ENCODE peak calls at places on chromosomes 7 and 10, in eight cellular contexts. One of them, this sample, is unnamed. For H3K9me3, the result is how much of the 10 kb centered on the place peaks cover.

GRCh38 chr7:3710122-3710521 is 409.1 kb downstream of the SDK1 start:
- DNase-seq in keratinocyte: no peak
- DNase-seq in ascending aorta: no peak
- DNase-seq in OCI-LY7: no peak
- DNase-seq in Peyer's patch: no peak
- DNase-seq in CD8-positive, alpha-beta memory T cell: no peak
- DNase-seq in fibroblast of lung: no peak
- DNase-seq in heart left ventricle: no peak
- DNase-seq in this sample: no peak

GRCh38 chr7:96135241-96135640 is 186.7 kb downstream of the SLC25A13 start:
- DNase-seq in keratinocyte: peak
- DNase-seq in ascending aorta: no peak
- DNase-seq in OCI-LY7: no peak
- DNase-seq in Peyer's patch: no peak
- DNase-seq in CD8-positive, alpha-beta memory T cell: no peak
- DNase-seq in fibroblast of lung: no peak
- DNase-seq in heart left ventricle: no peak
- DNase-seq in this sample: no peak

GRCh38 chr7:116724560-116725231 is 52.7 kb downstream of the MET start:
- DNase-seq in keratinocyte: no peak
- DNase-seq in ascending aorta: no peak
- DNase-seq in OCI-LY7: no peak
- DNase-seq in Peyer's patch: no peak
- DNase-seq in CD8-positive, alpha-beta memory T cell: no peak
- DNase-seq in fibroblast of lung: no peak
- DNase-seq in heart left ventricle: no peak
- DNase-seq in this sample: no peak

GRCh38 chr10:76736392-76736791 is 901.2 kb downstream of the KCNMA1 start:
- DNase-seq in keratinocyte: no peak
- DNase-seq in ascending aorta: no peak
- DNase-seq in OCI-LY7: no peak
- DNase-seq in Peyer's patch: no peak
- DNase-seq in CD8-positive, alpha-beta memory T cell: no peak
- DNase-seq in fibroblast of lung: no peak
- DNase-seq in heart left ventricle: no peak
- DNase-seq in this sample: no peak

GRCh38 chr7:116395125-116395791 is 104.3 kb upstream of the CAV2 start:
- DNase-seq in keratinocyte: peak
- DNase-seq in ascending aorta: no peak
- DNase-seq in OCI-LY7: no peak
- DNase-seq in Peyer's patch: no peak
- DNase-seq in CD8-positive, alpha-beta memory T cell: no peak
- DNase-seq in fibroblast of lung: peak
- DNase-seq in heart left ventricle: no peak
- DNase-seq in this sample: no peak

GRCh38 chr7:143210541-143210940 is 11.3 kb upstream of the TAS2R40 start:
- DNase-seq in keratinocyte: no peak
- DNase-seq in ascending aorta: no peak
- DNase-seq in OCI-LY7: no peak
- DNase-seq in Peyer's patch: no peak
- DNase-seq in CD8-positive, alpha-beta memory T cell: no peak
- DNase-seq in fibroblast of lung: no peak
- DNase-seq in heart left ventricle: no peak
- DNase-seq in this sample: no peak

GRCh38 chr10:85510682-85511081 is 855.9 kb downstream of the GRID1 start:
- DNase-seq in keratinocyte: no peak
- DNase-seq in ascending aorta: no peak
- DNase-seq in OCI-LY7: no peak
- DNase-seq in Peyer's patch: no peak
- DNase-seq in CD8-positive, alpha-beta memory T cell: no peak
- DNase-seq in fibroblast of lung: no peak
- DNase-seq in heart left ventricle: no peak
- DNase-seq in this sample: no peak

GRCh38 chr10:62769574-62770242 is 34.8 kb upstream of the ADO start:
- DNase-seq in keratinocyte: no peak
- DNase-seq in ascending aorta: no peak
- DNase-seq in OCI-LY7: no peak
- DNase-seq in Peyer's patch: no peak
- DNase-seq in CD8-positive, alpha-beta memory T cell: no peak
- DNase-seq in fibroblast of lung: peak
- DNase-seq in heart left ventricle: no peak
- DNase-seq in this sample: no peak

GRCh38 chr7:74395745-74396311 is 57.9 kb upstream of the GTF2IRD1 start:
- DNase-seq in keratinocyte: no peak
- DNase-seq in ascending aorta: no peak
- DNase-seq in OCI-LY7: no peak
- DNase-seq in Peyer's patch: peak
- DNase-seq in CD8-positive, alpha-beta memory T cell: no peak
- DNase-seq in fibroblast of lung: no peak
- DNase-seq in heart left ventricle: no peak
- DNase-seq in this sample: no peak

GRCh38 chr10:71713135-71714040 is 6.2 kb downstream of the C10orf105 start:
- DNase-seq in keratinocyte: peak
- DNase-seq in ascending aorta: peak
- DNase-seq in OCI-LY7: peak
- DNase-seq in Peyer's patch: no peak
- DNase-seq in CD8-positive, alpha-beta memory T cell: peak
- DNase-seq in fibroblast of lung: peak
- DNase-seq in heart left ventricle: peak
- DNase-seq in this sample: no peak

GRCh38 chr7:103727982-103728610 is 261.4 kb downstream of the RELN start:
- DNase-seq in keratinocyte: no peak
- DNase-seq in ascending aorta: no peak
- DNase-seq in OCI-LY7: no peak
- DNase-seq in Peyer's patch: no peak
- DNase-seq in CD8-positive, alpha-beta memory T cell: no peak
- DNase-seq in fibroblast of lung: no peak
- DNase-seq in heart left ventricle: no peak
- DNase-seq in this sample: no peak

GRCh38 chr10:22229756-22230330 is 12.0 kb upstream of the EBLN1 start:
- DNase-seq in keratinocyte: no peak
- DNase-seq in ascending aorta: no peak
- DNase-seq in OCI-LY7: peak
- DNase-seq in Peyer's patch: no peak
- DNase-seq in CD8-positive, alpha-beta memory T cell: no peak
- DNase-seq in fibroblast of lung: peak
- DNase-seq in heart left ventricle: no peak
- DNase-seq in this sample: no peak

GRCh38 chr10:74024600-74024999 is 26.7 kb downstream of the VCL start:
- DNase-seq in keratinocyte: no peak
- DNase-seq in ascending aorta: no peak
- DNase-seq in OCI-LY7: no peak
- DNase-seq in Peyer's patch: no peak
- DNase-seq in CD8-positive, alpha-beta memory T cell: no peak
- DNase-seq in fibroblast of lung: no peak
- DNase-seq in heart left ventricle: no peak
- DNase-seq in this sample: no peak

GRCh38 chr7:142897691-142898090 is 12.1 kb upstream of the TRPV6 start:
- DNase-seq in keratinocyte: no peak
- DNase-seq in ascending aorta: no peak
- DNase-seq in OCI-LY7: no peak
- DNase-seq in Peyer's patch: no peak
- DNase-seq in CD8-positive, alpha-beta memory T cell: no peak
- DNase-seq in fibroblast of lung: no peak
- DNase-seq in heart left ventricle: no peak
- DNase-seq in this sample: no peak

GRCh38 chr7:128794020-128794419 is 2.3 kb downstream of the CCDC136 start:
- DNase-seq in keratinocyte: no peak
- DNase-seq in ascending aorta: no peak
- DNase-seq in OCI-LY7: peak
- DNase-seq in Peyer's patch: no peak
- DNase-seq in CD8-positive, alpha-beta memory T cell: no peak
- DNase-seq in fibroblast of lung: no peak
- DNase-seq in heart left ventricle: no peak
- DNase-seq in this sample: no peak

GRCh38 chr7:117837841-117838240 is 35.4 kb downstream of the CTTNBP2 start:
- DNase-seq in keratinocyte: no peak
- DNase-seq in ascending aorta: no peak
- DNase-seq in OCI-LY7: no peak
- DNase-seq in Peyer's patch: no peak
- DNase-seq in CD8-positive, alpha-beta memory T cell: no peak
- DNase-seq in fibroblast of lung: no peak
- DNase-seq in heart left ventricle: no peak
- DNase-seq in this sample: no peak

DNA sequence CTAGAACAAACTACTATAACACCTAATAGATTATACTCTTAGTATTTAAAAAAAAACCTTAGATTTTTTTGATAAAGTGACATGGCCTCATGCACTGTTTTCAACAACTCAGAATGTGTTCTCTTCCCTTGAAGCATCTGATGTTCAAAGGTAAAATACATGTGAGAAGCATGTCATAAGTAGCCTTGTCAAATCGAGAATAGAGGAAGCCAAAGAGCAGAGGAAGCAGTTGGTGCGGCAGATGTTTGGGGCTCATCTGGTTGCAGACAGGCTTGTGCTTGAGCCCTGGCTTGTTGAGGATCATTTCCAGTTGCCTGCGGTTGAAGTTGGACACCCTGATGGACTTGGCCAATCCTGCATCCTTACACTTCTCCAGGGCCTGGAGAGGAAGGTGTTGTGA is 59.1 kb downstream of the AKR1E2 start:
- DNase-seq in keratinocyte: no peak
- DNase-seq in ascending aorta: no peak
- DNase-seq in OCI-LY7: no peak
- DNase-seq in Peyer's patch: no peak
- DNase-seq in CD8-positive, alpha-beta memory T cell: no peak
- DNase-seq in fibroblast of lung: no peak
- DNase-seq in heart left ventricle: no peak
- DNase-seq in this sample: no peak
- H3K9me3 ChIP-seq in keratinocyte: under half
- H3K9me3 ChIP-seq in ascending aorta: under half
- H3K9me3 ChIP-seq in OCI-LY7: under half
- H3K9me3 ChIP-seq in Peyer's patch: under half
- H3K9me3 ChIP-seq in CD8-positive, alpha-beta memory T cell: under half
- H3K9me3 ChIP-seq in fibroblast of lung: under half
- H3K9me3 ChIP-seq in heart left ventricle: under half
- H3K9me3 ChIP-seq in this sample: under half

GRCh38 chr7:101681170-101682007 is 52.3 kb upstream of the MYL10 start:
- DNase-seq in keratinocyte: no peak
- DNase-seq in ascending aorta: peak
- DNase-seq in OCI-LY7: no peak
- DNase-seq in Peyer's patch: no peak
- DNase-seq in CD8-positive, alpha-beta memory T cell: no peak
- DNase-seq in fibroblast of lung: peak
- DNase-seq in heart left ventricle: peak
- DNase-seq in this sample: no peak
- H3K27ac ChIP-seq in keratinocyte: no peak
- H3K27ac ChIP-seq in ascending aorta: peak
- H3K27ac ChIP-seq in OCI-LY7: no peak
- H3K27ac ChIP-seq in Peyer's patch: no peak
- H3K27ac ChIP-seq in CD8-positive, alpha-beta memory T cell: no peak
- H3K27ac ChIP-seq in fibroblast of lung: peak
- H3K27ac ChIP-seq in heart left ventricle: no peak
- H3K27ac ChIP-seq in this sample: no peak

GRCh38 chr7:56175784-56176183 is 59.6 kb upstream of the NUPR2 start:
- DNase-seq in keratinocyte: no peak
- DNase-seq in ascending aorta: no peak
- DNase-seq in OCI-LY7: no peak
- DNase-seq in Peyer's patch: no peak
- DNase-seq in CD8-positive, alpha-beta memory T cell: no peak
- DNase-seq in fibroblast of lung: no peak
- DNase-seq in heart left ventricle: no peak
- DNase-seq in this sample: no peak

GRCh38 chr7:56175086-56175760 is 59.0 kb upstream of the NUPR2 start:
- DNase-seq in keratinocyte: no peak
- DNase-seq in ascending aorta: no peak
- DNase-seq in OCI-LY7: no peak
- DNase-seq in Peyer's patch: peak
- DNase-seq in CD8-positive, alpha-beta memory T cell: no peak
- DNase-seq in fibroblast of lung: no peak
- DNase-seq in heart left ventricle: peak
- DNase-seq in this sample: no peak

DNA sequence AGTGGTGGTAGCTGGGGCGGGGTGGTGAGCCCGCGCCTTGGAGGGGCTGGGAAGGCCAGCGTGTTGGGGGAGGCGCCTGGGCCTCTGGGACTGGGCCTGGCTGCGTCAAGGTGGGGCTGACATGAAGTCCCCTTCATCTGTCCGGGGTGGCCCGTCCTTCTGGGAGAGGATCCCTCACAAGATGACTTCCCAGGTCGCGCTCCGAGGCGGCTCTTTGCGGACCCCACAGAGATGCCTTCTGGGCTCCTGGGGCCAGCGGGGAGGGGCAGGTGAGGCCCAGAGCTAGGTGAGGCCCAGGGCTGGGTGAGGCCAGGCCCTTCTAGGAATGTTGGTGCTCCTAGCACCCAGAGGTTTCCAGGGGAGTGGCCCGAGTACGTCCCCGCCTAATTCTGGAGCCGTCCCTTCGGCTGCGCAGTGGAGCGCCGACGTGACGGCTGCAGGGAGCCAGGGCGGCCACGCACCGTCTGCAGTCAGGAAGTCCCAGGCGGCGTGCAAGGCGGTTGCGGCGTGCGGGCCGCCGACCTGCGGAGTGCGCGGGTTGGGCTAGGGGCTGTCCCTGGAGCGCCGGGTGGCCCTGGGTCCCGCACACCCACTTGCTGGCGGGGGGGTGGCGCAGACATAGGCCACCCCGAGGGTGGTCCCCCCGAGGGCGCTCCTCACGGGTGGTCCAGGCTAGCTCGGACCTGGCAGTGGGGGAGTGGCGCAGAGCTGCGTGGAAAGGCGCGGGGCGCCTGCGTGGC is 58.3 kb upstream of the NUPR2 start:
- DNase-seq in keratinocyte: no peak
- DNase-seq in ascending aorta: no peak
- DNase-seq in OCI-LY7: no peak
- DNase-seq in Peyer's patch: no peak
- DNase-seq in CD8-positive, alpha-beta memory T cell: no peak
- DNase-seq in fibroblast of lung: no peak
- DNase-seq in heart left ventricle: no peak
- DNase-seq in this sample: no peak
- H3K9me3 ChIP-seq in keratinocyte: under half
- H3K9me3 ChIP-seq in ascending aorta: under half
- H3K9me3 ChIP-seq in OCI-LY7: under half
- H3K9me3 ChIP-seq in Peyer's patch: under half
- H3K9me3 ChIP-seq in CD8-positive, alpha-beta memory T cell: under half
- H3K9me3 ChIP-seq in fibroblast of lung: under half
- H3K9me3 ChIP-seq in heart left ventricle: under half
- H3K9me3 ChIP-seq in this sample: under half

DNA sequence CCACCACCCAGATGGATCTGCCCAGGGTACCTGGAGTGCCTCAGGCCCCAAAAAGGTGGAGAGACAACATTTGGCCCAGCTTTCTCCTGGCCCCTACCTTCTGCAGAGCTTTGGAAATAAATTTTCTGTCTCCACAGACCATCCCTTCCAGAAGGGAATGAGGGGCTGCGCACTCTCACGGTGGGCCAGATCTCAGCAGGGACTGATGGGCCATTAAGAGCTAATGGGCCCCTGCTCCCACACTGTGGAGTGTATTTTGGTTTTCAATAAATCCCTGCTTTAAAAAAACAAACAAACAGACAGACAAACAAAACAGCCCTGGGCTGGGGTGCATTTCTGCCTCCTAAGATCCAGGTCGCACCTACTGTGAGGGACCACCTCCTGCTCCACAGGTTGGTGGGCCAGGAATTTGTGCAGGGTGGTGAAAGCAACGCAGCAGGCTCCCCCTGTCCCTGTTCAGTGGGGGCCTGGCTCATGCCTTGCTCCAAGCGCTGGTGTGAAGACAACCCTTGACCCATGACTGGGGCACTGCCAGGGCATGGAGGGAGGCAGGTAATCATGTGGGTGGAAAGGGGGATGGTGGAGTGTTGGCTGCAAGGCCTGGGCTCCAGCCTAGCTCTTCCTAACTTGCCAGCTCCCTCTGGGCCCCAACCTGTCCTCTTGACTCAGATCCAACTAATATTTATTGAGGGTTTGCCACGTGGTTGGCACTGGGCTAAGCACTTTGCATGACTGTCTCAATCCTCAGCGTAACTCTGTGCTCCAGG is 88.5 kb downstream of the COL13A1 start:
- DNase-seq in keratinocyte: no peak
- DNase-seq in ascending aorta: no peak
- DNase-seq in OCI-LY7: no peak
- DNase-seq in Peyer's patch: peak
- DNase-seq in CD8-positive, alpha-beta memory T cell: no peak
- DNase-seq in fibroblast of lung: no peak
- DNase-seq in heart left ventricle: no peak
- DNase-seq in this sample: no peak
- H3K27ac ChIP-seq in keratinocyte: no peak
- H3K27ac ChIP-seq in ascending aorta: no peak
- H3K27ac ChIP-seq in OCI-LY7: no peak
- H3K27ac ChIP-seq in Peyer's patch: peak
- H3K27ac ChIP-seq in CD8-positive, alpha-beta memory T cell: no peak
- H3K27ac ChIP-seq in fibroblast of lung: no peak
- H3K27ac ChIP-seq in heart left ventricle: no peak
- H3K27ac ChIP-seq in this sample: no peak